ENCODE peak calls at places on chromosomes 16 and 17, in nine cellular contexts. E is NCI-H1417; M is GM19239; F is AG04450; N is H7; X is M059J; B is activated CD8-positive, alpha-beta T cell treated with anti-CD3 and anti-CD28 coated beads for 36 hours; Q is SHP77; C is LoVo. K is an unnamed sample.

GRCh38 chr17:2172447-2172938 is 117.6 kb downstream of the HIC1 start:
- DNase-seq in E (no peak), F (peak; percentile 57), C (no peak), X (peak; percentile 78), N (no peak), M (no peak), Q (peak; percentile 59), B (no peak), K (no peak)

GRCh38 chr16:19210175-19210924 is 42.3 kb downstream of the SYT17 start:
- DNase-seq in Q (no peak), F (peak; percentile 20), X (peak; percentile 66), B (no peak), N (no peak), C (peak; percentile 79), E (peak; percentile 14), M (peak; percentile 22), K (no peak)

GRCh38 chr17:4980644-4981216 is 6.7 kb downstream of the CAMTA2 start:
- DNase-seq in F (no peak), B (peak; percentile 62), Q (peak; percentile 66), M (peak; percentile 54), E (peak; percentile 49), C (peak; percentile 37), N (peak; percentile 94), X (peak; percentile 32), K (no peak)

GRCh38 chr17:68910789-68911431 is 44.3 kb downstream of the ABCA8 start:
- DNase-seq in Q (no peak), C (no peak), M (no peak), N (no peak), B (no peak), X (no peak), E (no peak), F (no peak), K (no peak)

GRCh38 chr17:19579867-19580565 is 46.4 kb downstream of the SLC47A1 start:
- DNase-seq in N (peak; percentile 82), M (no peak), X (no peak), E (no peak), Q (no peak), C (no peak), F (no peak), B (no peak), K (no peak)

GRCh38 chr16:50657251-50657650 is 23.9 kb downstream of the SNX20 start:
- DNase-seq in B (no peak), M (no peak), E (no peak), X (peak; percentile 51), N (no peak), F (no peak), C (no peak), Q (no peak), K (no peak)

GRCh38 chr16:8935989-8936388 is 27.7 kb downstream of the USP7 start:
- DNase-seq in B (no peak), Q (no peak), F (no peak), C (no peak), M (no peak), X (no peak), E (peak; percentile 31), N (peak; percentile 65), K (no peak)

GRCh38 chr16:3186946-3187690 is 886 bp upstream of the OR1F1 start:
- DNase-seq in E (no peak), C (no peak), N (no peak), X (no peak), B (no peak), M (no peak), F (no peak), Q (no peak), K (no peak)

GRCh38 chr17:55699178-55699865 is 23.3 kb downstream of the TMEM100 start:
- DNase-seq in B (no peak), M (no peak), X (no peak), Q (peak; percentile 38), C (no peak), N (no peak), F (no peak), E (no peak), K (peak; percentile 84)

GRCh38 chr17:66343531-66344078 is 41.2 kb downstream of the PRKCA start:
- DNase-seq in B (no peak), Q (no peak), C (no peak), E (no peak), M (no peak), X (peak; percentile 66), F (no peak), N (no peak), K (no peak)

K was measured in DMS79 treated with DMSO at 0.1 percent for 48 hours.